ENCODE peak calls at places on chromosomes 7 and 10, in ten cellular contexts. O is NCI-H1092, N is DMS 273 treated with DMSO at 0.1 percent for 48 hours, X is AG04449, U is fibroblast of lung, Z is AG09319, H is lung microvascular endothelial cell, R is GM12865, E is NCI-H82, J is HEK293T. B is an unnamed sample.
A peak's percentile ranks its signal among the peaks of the same experiment; 100 is the strongest.

GRCh38 chr10:2972216-2972615 is 95.1 kb upstream of the PFKP start:
- DNase-seq in O (no peak), N (no peak), X (no peak), U (no peak), Z (no peak), H (no peak), R (no peak), E (no peak), J (no peak), B (no peak)

GRCh38 chr10:79231908-79232307 is 115.4 kb upstream of the PPIF start:
- DNase-seq in O (no peak), N (no peak), X (no peak), U (no peak), Z (no peak), H (no peak), R (no peak), E (no peak), J (no peak), B (no peak)

GRCh38 chr7:129535896-129536295 is 33.6 kb downstream of the SMKR1 start:
- DNase-seq in O (no peak), N (no peak), X (no peak), U (no peak), Z (no peak), H (no peak), R (no peak), E (no peak), J (no peak), B (no peak)

GRCh38 chr10:98262571-98262970 is 5.4 kb downstream of the LOXL4 start:
- DNase-seq in O (no peak), N (no peak), X (no peak), U (peak; percentile 23), Z (no peak), H (peak; percentile 76), R (peak; percentile 56), E (peak; percentile 62), J (no peak), B (peak; percentile 67)

GRCh38 chr10:103177123-103177522 is 15.9 kb downstream of the NT5C2 start:
- DNase-seq in O (no peak), N (no peak), X (no peak), U (no peak), Z (no peak), H (no peak), R (no peak), E (no peak), J (no peak), B (no peak)

GRCh38 chr7:32070406-32071360 is at the start of gene PDE1C:
- DNase-seq in O (peak; percentile 11), N (no peak), X (no peak), U (peak; percentile 62), Z (no peak), H (no peak), R (no peak), E (no peak), J (no peak), B (peak; percentile 66)

GRCh38 chr7:36141850-36142249 is 11.2 kb upstream of the EEPD1 start:
- DNase-seq in O (no peak), N (no peak), X (no peak), U (no peak), Z (no peak), H (no peak), R (no peak), E (no peak), J (no peak), B (no peak)

GRCh38 chr7:25835191-25835590 is 316.8 kb upstream of the NFE2L3 start:
- DNase-seq in O (no peak), N (no peak), X (peak; percentile 70), U (peak; percentile 62), Z (no peak), H (no peak), R (no peak), E (no peak), J (no peak), B (no peak)

GRCh38 chr7:90592036-90592435 is 4.1 kb upstream of the CDK14 start:
- DNase-seq in O (no peak), N (no peak), X (no peak), U (no peak), Z (no peak), H (no peak), R (no peak), E (no peak), J (no peak), B (no peak)

GRCh38 chr7:99899830-99900519 is 19.4 kb downstream of the TRIM4 start:
- DNase-seq in O (no peak), N (no peak), X (no peak), U (no peak), Z (no peak), H (no peak), R (no peak), E (no peak), J (no peak), B (no peak)

GRCh38 chr10:52454476-52454875 is 140.4 kb downstream of the DKK1 start:
- DNase-seq in O (no peak), N (no peak), X (no peak), U (no peak), Z (no peak), H (no peak), R (no peak), E (no peak), J (no peak), B (no peak)

GRCh38 chr7:102890292-102890970 is 22.4 kb upstream of the LRRC17 start:
- DNase-seq in O (no peak), N (no peak), X (peak; percentile 38), U (peak; percentile 92), Z (no peak), H (no peak), R (no peak), E (no peak), J (no peak), B (no peak)